ENCODE peak calls at places on chromosomes 2 and 18, in eight cellular contexts. V is GM23248, L is heart right ventricle, G is ascending aorta, W is IMR-90, D is psoas muscle, E is mammary epithelial cell, P is left ventricle myocardium inferior. A is an unnamed sample. For H3K9me3, the result is how much of the 10 kb centered on the place peaks cover.

GRCh38 chr2:170571612-170572011 is 143.5 kb upstream of the SP5 start:
- DNase-seq in W (no peak), D (no peak), E (no peak), P (no peak), L (no peak), V (peak), G (no peak), A (no peak)

GRCh38 chr2:205700331-205701132 is 18.2 kb downstream of the NRP2 start:
- DNase-seq in D (no peak), E (peak), P (no peak), W (peak), G (no peak), L (no peak), V (peak), A (no peak)

GRCh38 chr2:146124741-146125140 is 1604.8 kb upstream of the ZEB2 start:
- DNase-seq in W (peak), V (peak), G (no peak), E (peak), L (no peak), P (no peak), D (no peak), A (no peak)

GRCh38 chr2:113901943-113902342 is 12.1 kb downstream of the ACTR3 start:
- DNase-seq in G (no peak), L (no peak), V (no peak), D (no peak), P (no peak), W (no peak), E (no peak), A (no peak)

GRCh38 chr2:127003028-127003800 is 103.7 kb downstream of the BIN1 start:
- DNase-seq in V (no peak), L (no peak), E (no peak), P (no peak), G (no peak), D (no peak), W (no peak), A (no peak)

GRCh38 chr18:58044370-58045264 is 591 bp downstream of the NEDD4L start:
- DNase-seq in E (peak), V (peak), D (peak), G (no peak), P (peak), W (peak), L (peak), A (peak)

GRCh38 chr2:102301867-102302362 is 9.4 kb upstream of the IL1RL1 start:
- DNase-seq in L (no peak), P (no peak), G (no peak), V (peak), D (no peak), E (peak), W (peak), A (peak)

GRCh38 chr2:183780072-183780471 is 655.8 kb downstream of the NUP35 start:
- DNase-seq in L (no peak), G (no peak), D (no peak), P (no peak), E (no peak), V (no peak), W (no peak), A (no peak)

GRCh38 chr2:8456149-8457091 is 225.4 kb upstream of the ID2 start:
- DNase-seq in E (no peak), G (no peak), L (no peak), D (no peak), V (no peak), P (no peak), W (no peak), A (peak)

GRCh38 chr2:200101862-200102261 is 146.5 kb downstream of the MAIP1 start:
- DNase-seq in E (no peak), D (no peak), G (no peak), P (no peak), W (peak), L (no peak), V (no peak), A (no peak)

GRCh38 chr18:78978336-78979057 is 1.1 kb upstream of the SALL3 start:
- DNase-seq in W (no peak), L (no peak), V (no peak), P (no peak), G (no peak), D (no peak), E (no peak), A (no peak)

GRCh38 chr2:27400348-27401135 is 8.8 kb downstream of the PPM1G start:
- DNase-seq in G (no peak), D (no peak), E (no peak), P (no peak), V (peak), L (no peak), W (no peak), A (no peak)

GRCh38 chr2:241617431-241618154 is 19.4 kb downstream of the THAP4 start:
- DNase-seq in G (no peak), E (no peak), P (peak), V (no peak), L (peak), W (no peak), D (peak), A (peak)

GRCh38 chr2:20291846-20292408 is 58.7 kb downstream of the PUM2 start:
- DNase-seq in W (no peak), L (no peak), G (no peak), D (no peak), P (no peak), V (no peak), E (no peak), A (no peak)

GRCh38 chr2:198113316-198113715 is 308.9 kb downstream of the PLCL1 start:
- DNase-seq in V (no peak), L (no peak), P (no peak), E (no peak), G (no peak), W (no peak), D (no peak), A (no peak)

GRCh38 chr2:44700824-44701223 is 240.7 kb upstream of the SIX3 start:
- DNase-seq in W (no peak), D (no peak), L (no peak), E (no peak), G (no peak), V (no peak), P (no peak), A (no peak)

GRCh38 chr2:64913357-64913869 is 75.8 kb upstream of the SLC1A4 start:
- DNase-seq in P (no peak), L (no peak), W (no peak), E (no peak), V (no peak), G (no peak), D (no peak), A (peak)

GRCh38 chr2:192298664-192299063 is 103.9 kb upstream of the TMEFF2 start:
- DNase-seq in E (no peak), P (no peak), V (no peak), G (no peak), W (no peak), D (no peak), L (no peak), A (no peak)

GRCh38 chr2:113818382-113818951 is 62.0 kb upstream of the SLC35F5 start:
- DNase-seq in W (peak), P (peak), G (no peak), E (peak), L (no peak), V (peak), D (peak), A (no peak)

GRCh38 chr2:173590278-173590811 is 235.7 kb downstream of the CDCA7 start:
- DNase-seq in P (peak), E (peak), D (peak), L (peak), G (no peak), V (peak), W (peak), A (no peak)

GRCh38 chr18:6752200-6752873 is 22.8 kb downstream of the ARHGAP28 start:
- DNase-seq in D (no peak), G (no peak), V (peak), E (no peak), L (no peak), P (no peak), W (peak), A (no peak)

GRCh38 chr2:14778015-14778414 is 145.5 kb downstream of the LRATD1 start:
- DNase-seq in V (peak), P (no peak), W (peak), D (no peak), G (no peak), L (no peak), E (peak), A (no peak)

GRCh38 chr2:96353032-96353561 is 17.5 kb downstream of the NCAPH start:
- DNase-seq in G (no peak), W (no peak), L (peak), D (peak), P (peak), V (peak), E (no peak), A (no peak)

GRCh38 chr18:29164020-29164706 is 987.2 kb upstream of the CDH2 start:
- DNase-seq in V (peak), D (no peak), E (peak), W (peak), P (no peak), L (no peak), G (no peak), A (no peak)

DNA sequence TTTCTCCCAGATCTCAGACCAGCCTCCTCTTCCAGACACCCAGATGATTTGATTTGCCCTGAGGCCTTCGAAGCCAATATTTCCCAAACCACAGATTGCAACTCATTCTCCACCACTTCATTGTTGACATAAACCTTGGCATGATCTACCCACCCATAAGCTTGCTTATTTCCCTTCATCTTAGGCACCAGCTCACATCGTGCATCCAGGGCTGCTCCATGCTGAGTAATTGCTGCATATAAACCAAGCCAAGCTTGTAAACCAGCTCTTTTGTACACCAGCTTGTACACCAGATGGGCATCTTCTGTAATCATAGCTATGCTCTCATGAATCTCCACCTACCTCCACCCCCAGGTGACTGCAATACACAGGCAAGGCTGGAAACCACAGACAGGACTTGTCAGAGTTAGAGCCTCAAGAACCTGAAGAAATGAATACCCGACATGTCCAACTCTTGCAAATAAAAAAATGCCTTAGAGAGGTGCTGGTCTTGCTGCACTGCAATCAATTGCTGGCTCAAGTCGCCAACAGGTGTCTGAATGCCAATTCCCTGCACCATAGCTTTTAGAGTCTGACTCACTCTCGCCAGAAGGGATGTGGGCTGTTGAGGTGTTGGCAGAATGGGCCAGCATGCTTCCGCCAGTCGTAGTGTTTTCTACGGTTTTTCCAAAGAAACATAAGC is 31.5 kb downstream of the TRABD2A start:
- DNase-seq in E (peak), P (no peak), D (no peak), V (peak), G (no peak), L (no peak), W (peak), A (peak)
- H3K9me3 ChIP-seq in E (under half), P (under half), D (under half), V (under half), G (under half), L (under half), W (under half), A (under half)

GRCh38 chr18:9483526-9483925 is 8.2 kb downstream of the RALBP1 start:
- DNase-seq in L (no peak), G (no peak), W (no peak), V (no peak), D (no peak), E (no peak), P (no peak), A (no peak)

GRCh38 chr18:9478545-9478944 is 3.2 kb downstream of the RALBP1 start:
- DNase-seq in G (no peak), D (no peak), E (no peak), L (no peak), V (no peak), P (no peak), W (no peak), A (no peak)

GRCh38 chr18:9477509-9477908 is 2.2 kb downstream of the RALBP1 start:
- DNase-seq in G (no peak), V (no peak), D (no peak), E (no peak), W (no peak), L (no peak), P (no peak), A (no peak)

GRCh38 chr18:9488535-9488934 is 13.2 kb downstream of the RALBP1 start:
- DNase-seq in V (no peak), G (no peak), L (no peak), E (no peak), D (no peak), P (no peak), W (no peak), A (no peak)

GRCh38 chr18:9482790-9483189 is 7.5 kb downstream of the RALBP1 start:
- DNase-seq in L (no peak), D (no peak), E (no peak), P (no peak), G (no peak), V (peak), W (no peak), A (no peak)
- H3K9me3 ChIP-seq in L (under half), D (under half), E (under half), P (under half), G (under half), V (under half), W (under half), A (under half)

GRCh38 chr2:108395155-108395554 is 17.4 kb downstream of the SULT1C4 start:
- DNase-seq in W (no peak), L (no peak), D (no peak), V (no peak), P (no peak), E (no peak), G (no peak), A (no peak)
- H3K9me3 ChIP-seq in W (under half), L (under half), D (under half), V (under half), P (half or more), E (under half), G (under half), A (under half)

GRCh38 chr2:2872713-2873449 is 504.7 kb downstream of the EIPR1 start:
- DNase-seq in W (no peak), G (no peak), D (no peak), V (no peak), E (no peak), L (no peak), P (no peak), A (no peak)
- H3K9me3 ChIP-seq in W (half or more), G (under half), D (under half), V (under half), E (under half), L (under half), P (under half), A (under half)

DNA sequence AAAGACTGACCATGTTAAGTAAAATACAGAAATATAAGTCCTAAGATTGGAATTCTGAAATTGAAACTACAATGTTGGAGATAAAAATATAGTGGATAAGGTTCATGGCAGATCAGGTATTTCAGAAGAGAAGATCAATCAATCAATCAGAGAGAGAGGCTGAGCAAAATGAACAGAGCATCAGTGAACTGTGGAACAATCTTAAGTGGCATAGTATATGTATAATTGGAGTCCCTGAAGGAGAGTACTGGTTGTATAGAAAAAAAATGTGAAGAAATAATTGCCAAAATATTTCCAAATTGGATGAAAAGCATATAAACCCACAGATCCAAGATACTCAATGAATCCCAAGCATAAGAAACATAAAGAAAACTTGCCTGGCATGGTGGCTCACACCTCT is 35.0 kb downstream of the ASB18 start:
- DNase-seq in E (no peak), L (no peak), G (no peak), V (no peak), D (no peak), W (no peak), P (no peak), A (no peak)
- H3K9me3 ChIP-seq in E (under half), L (under half), G (under half), V (under half), D (under half), W (under half), P (half or more), A (under half)

DNA sequence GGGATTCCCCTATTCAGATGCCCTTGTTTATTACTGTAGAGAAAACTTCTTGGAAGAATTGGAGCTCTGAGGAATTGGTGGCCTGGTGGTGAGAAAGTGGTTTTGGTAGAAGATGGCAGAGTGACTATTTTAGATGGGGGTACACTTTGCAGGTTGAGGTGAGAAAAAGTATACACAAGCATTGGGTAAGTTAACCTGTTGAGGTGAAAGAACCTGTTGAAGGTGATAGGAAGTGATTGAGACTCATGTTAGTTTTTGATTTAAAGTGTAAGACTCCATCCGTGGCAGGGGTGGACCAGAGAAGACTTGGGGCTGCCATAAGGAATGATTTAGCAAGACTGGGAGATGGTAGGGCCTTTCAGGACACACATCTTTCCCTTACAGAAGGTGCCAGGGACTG is 3.1 kb downstream of the CCT7 start:
- DNase-seq in P (no peak), L (no peak), V (no peak), D (no peak), G (no peak), E (no peak), W (no peak), A (no peak)
- H3K9me3 ChIP-seq in P (under half), L (under half), V (under half), D (under half), G (under half), E (under half), W (under half), A (under half)